ENCODE peak calls at places on chromosomes 7 and 10, in nine cellular contexts. J, I, H, W, K, R, Q, V and E are unnamed samples.

GRCh38 chr10:116763440-116763839 is 21.1 kb upstream of the HSPA12A start:
- DNase-seq in J (no peak), I (no peak), H (no peak), W (no peak), K (no peak), R (no peak), Q (no peak), V (no peak), E (no peak)

GRCh38 chr10:44647877-44648542 is 263.1 kb upstream of the CXCL12 start:
- DNase-seq in J (peak; percentile 28), I (no peak), H (no peak), W (no peak), K (no peak), R (no peak), Q (no peak), V (no peak), E (peak; percentile 85)

GRCh38 chr7:80445351-80445750 is 66.5 kb downstream of the GNAT3 start:
- DNase-seq in J (no peak), I (no peak), H (no peak), W (no peak), K (no peak), R (no peak), Q (no peak), V (no peak), E (no peak)

GRCh38 chr7:4017081-4017480 is 665.0 kb upstream of the FOXK1 start:
- DNase-seq in J (no peak), I (no peak), H (no peak), W (no peak), K (no peak), R (no peak), Q (no peak), V (no peak), E (no peak)

GRCh38 chr10:61108880-61109279 is 164.9 kb upstream of the RHOBTB1 start:
- DNase-seq in J (no peak), I (no peak), H (no peak), W (no peak), K (no peak), R (no peak), Q (no peak), V (no peak), E (no peak)

GRCh38 chr7:110623436-110623835 is 467.5 kb upstream of the LRRN3 start:
- DNase-seq in J (no peak), I (no peak), H (no peak), W (no peak), K (no peak), R (no peak), Q (no peak), V (no peak), E (no peak)

GRCh38 chr7:114708646-114709045 is 213.2 kb upstream of the MDFIC start:
- DNase-seq in J (no peak), I (no peak), H (no peak), W (no peak), K (no peak), R (no peak), Q (no peak), V (no peak), E (no peak)

GRCh38 chr7:102169651-102170416 is 116.8 kb upstream of the SH2B2 start:
- DNase-seq in J (no peak), I (no peak), H (no peak), W (no peak), K (no peak), R (no peak), Q (no peak), V (no peak), E (no peak)

GRCh38 chr7:50632561-50633413 is 67.6 kb upstream of the DDC start:
- DNase-seq in J (peak; percentile 80), I (no peak), H (no peak), W (peak; percentile 41), K (peak; percentile 42), R (no peak), Q (peak; percentile 63), V (no peak), E (no peak)

GRCh38 chr7:75813781-75814236 is at the start of gene CCL24:
- DNase-seq in J (no peak), I (no peak), H (no peak), W (no peak), K (no peak), R (no peak), Q (no peak), V (no peak), E (no peak)

GRCh38 chr7:101953248-101953819 is 135.9 kb downstream of the CUX1 start:
- DNase-seq in J (no peak), I (no peak), H (peak; percentile 71), W (no peak), K (peak; percentile 27), R (no peak), Q (no peak), V (no peak), E (peak; percentile 48)

GRCh38 chr7:82247814-82248433 is 195.7 kb downstream of the CACNA2D1 start:
- DNase-seq in J (peak; percentile 0), I (no peak), H (no peak), W (no peak), K (no peak), R (no peak), Q (no peak), V (no peak), E (no peak)

GRCh38 chr10:107671968-107672367 is 507.5 kb upstream of the SORCS1 start:
- DNase-seq in J (no peak), I (no peak), H (no peak), W (no peak), K (no peak), R (no peak), Q (no peak), V (no peak), E (no peak)

GRCh38 chr10:132735341-132735775 is 50.6 kb downstream of the NKX6-2 start:
- DNase-seq in J (no peak), I (no peak), H (no peak), W (no peak), K (no peak), R (no peak), Q (no peak), V (no peak), E (no peak)

GRCh38 chr10:35963685-35964084 is 321.6 kb upstream of the FZD8 start:
- DNase-seq in J (no peak), I (no peak), H (no peak), W (no peak), K (no peak), R (no peak), Q (no peak), V (no peak), E (no peak)

GRCh38 chr7:48035301-48035966 is at the start of gene C7orf57:
- DNase-seq in J (peak; percentile 98), I (peak; percentile 93), H (peak; percentile 83), W (peak; percentile 68), K (peak; percentile 98), R (peak; percentile 91), Q (peak; percentile 85), V (peak; percentile 70), E (peak; percentile 70)

GRCh38 chr7:83301416-83301815 is 138.7 kb upstream of the PCLO start:
- DNase-seq in J (no peak), I (no peak), H (no peak), W (no peak), K (no peak), R (no peak), Q (no peak), V (no peak), E (no peak)

GRCh38 chr7:4057289-4057616 is 624.8 kb upstream of the FOXK1 start:
- DNase-seq in J (no peak), I (no peak), H (no peak), W (no peak), K (no peak), R (no peak), Q (no peak), V (no peak), E (no peak)

GRCh38 chr10:133033742-133034048 is 54.0 kb upstream of the ADGRA1 start:
- DNase-seq in J (no peak), I (no peak), H (no peak), W (no peak), K (no peak), R (no peak), Q (no peak), V (no peak), E (no peak)

GRCh38 chr7:134782121-134782623 is 2.7 kb downstream of the CALD1 start:
- DNase-seq in J (no peak), I (no peak), H (no peak), W (no peak), K (no peak), R (no peak), Q (no peak), V (no peak), E (no peak)

GRCh38 chr7:11557627-11558026 is 274.4 kb downstream of the THSD7A start:
- DNase-seq in J (peak; percentile 66), I (no peak), H (no peak), W (no peak), K (peak; percentile 13), R (no peak), Q (no peak), V (no peak), E (no peak)

GRCh38 chr10:72637398-72637857 is 11.5 kb upstream of the MICU1 start:
- DNase-seq in J (peak; percentile 16), I (peak; percentile 57), H (no peak), W (no peak), K (peak; percentile 17), R (no peak), Q (no peak), V (peak; percentile 28), E (peak; percentile 64)

GRCh38 chr7:6276911-6277408 is 4.5 kb upstream of the CYTH3 start:
- DNase-seq in J (no peak), I (no peak), H (no peak), W (no peak), K (peak; percentile 12), R (no peak), Q (no peak), V (no peak), E (no peak)

GRCh38 chr10:61452229-61452651 is 941 bp downstream of the TMEM26 start:
- DNase-seq in J (no peak), I (no peak), H (peak; percentile 33), W (no peak), K (no peak), R (no peak), Q (no peak), V (no peak), E (no peak)

GRCh38 chr10:29877798-29878491 is 181.4 kb downstream of the JCAD start:
- DNase-seq in J (no peak), I (no peak), H (no peak), W (no peak), K (no peak), R (no peak), Q (no peak), V (peak; percentile 44), E (no peak)

GRCh38 chr7:112084506-112084905 is 121.7 kb downstream of the DOCK4 start:
- DNase-seq in J (no peak), I (no peak), H (no peak), W (no peak), K (no peak), R (no peak), Q (no peak), V (no peak), E (no peak)

GRCh38 chr7:3154881-3155494 is 111.3 kb upstream of the CARD11 start:
- DNase-seq in J (peak; percentile 69), I (no peak), H (no peak), W (peak; percentile 47), K (peak; percentile 42), R (no peak), Q (peak; percentile 69), V (no peak), E (peak; percentile 3)

GRCh38 chr7:33921216-33921938 is 16.0 kb downstream of the BMPER start:
- DNase-seq in J (no peak), I (no peak), H (peak; percentile 56), W (no peak), K (no peak), R (peak; percentile 59), Q (no peak), V (no peak), E (peak; percentile 74)

GRCh38 chr10:104895981-104896380 is 254.9 kb downstream of the SORCS3 start:
- DNase-seq in J (no peak), I (no peak), H (no peak), W (no peak), K (no peak), R (no peak), Q (no peak), V (no peak), E (no peak)

GRCh38 chr7:73907554-73908122 is 46.7 kb downstream of the TMEM270 start:
- DNase-seq in J (no peak), I (no peak), H (no peak), W (no peak), K (no peak), R (no peak), Q (no peak), V (no peak), E (no peak)

GRCh38 chr10:34013235-34013634 is 678.8 kb upstream of the NRP1 start:
- DNase-seq in J (no peak), I (no peak), H (no peak), W (no peak), K (no peak), R (no peak), Q (no peak), V (no peak), E (no peak)